ENCODE peak calls at places on chromosomes 7 and 10, in five cellular contexts. L, Q, D, J and U are unnamed samples.
A peak's percentile ranks its signal among the peaks of the same experiment; 100 is the strongest.

GRCh38 chr7:157718303-157719007 is 381.7 kb downstream of the DNAJB6 start:
- DNase-seq in Q (no peak), J (peak; percentile 26), D (no peak), L (no peak), U (no peak)

GRCh38 chr10:46530249-46531186 is 25.9 kb downstream of the GPRIN2 start:
- DNase-seq in Q (no peak), J (peak; percentile 42), L (peak; percentile 10), D (peak; percentile 100), U (peak; percentile 97)

GRCh38 chr10:66941491-66941890 is 15.7 kb downstream of the LRRTM3 start:
- DNase-seq in D (no peak), Q (no peak), J (no peak), L (no peak), U (no peak)

GRCh38 chr7:71444130-71444529 is 312.2 kb downstream of the GALNT17 start:
- DNase-seq in Q (no peak), L (no peak), J (no peak), D (no peak), U (no peak)

GRCh38 chr10:34075269-34075926 is 739.7 kb downstream of the PARD3 start:
- DNase-seq in L (peak; percentile 34), D (no peak), Q (peak; percentile 15), J (no peak), U (peak; percentile 6)

GRCh38 chr10:132393695-132394181 is 3.3 kb upstream of the PWWP2B start:
- DNase-seq in L (peak; percentile 14), J (no peak), D (no peak), Q (peak; percentile 27), U (no peak)

GRCh38 chr7:156356551-156356950 is 284.0 kb upstream of the RNF32 start:
- DNase-seq in L (no peak), J (no peak), Q (no peak), D (no peak), U (no peak)

GRCh38 chr10:1552415-1552814 is 184.9 kb downstream of the ADARB2 start:
- DNase-seq in D (no peak), Q (no peak), L (no peak), J (no peak), U (no peak)

GRCh38 chr10:46075869-46076268 is 29.8 kb upstream of the MSMB start:
- DNase-seq in Q (no peak), J (no peak), L (no peak), D (no peak), U (no peak)

GRCh38 chr7:40382145-40382544 is 247.3 kb downstream of the SUGCT start:
- DNase-seq in D (no peak), J (no peak), Q (no peak), L (no peak), U (no peak)

GRCh38 chr10:106027240-106027639 is 1137.3 kb downstream of the SORCS1 start:
- DNase-seq in D (no peak), Q (no peak), L (no peak), J (no peak), U (no peak)
- H3K4me3 ChIP-seq in D (no peak overlapping the region), Q (no peak overlapping the region), L (no peak overlapping the region), J (no peak overlapping the region), U (no peak overlapping the region)

DNA sequence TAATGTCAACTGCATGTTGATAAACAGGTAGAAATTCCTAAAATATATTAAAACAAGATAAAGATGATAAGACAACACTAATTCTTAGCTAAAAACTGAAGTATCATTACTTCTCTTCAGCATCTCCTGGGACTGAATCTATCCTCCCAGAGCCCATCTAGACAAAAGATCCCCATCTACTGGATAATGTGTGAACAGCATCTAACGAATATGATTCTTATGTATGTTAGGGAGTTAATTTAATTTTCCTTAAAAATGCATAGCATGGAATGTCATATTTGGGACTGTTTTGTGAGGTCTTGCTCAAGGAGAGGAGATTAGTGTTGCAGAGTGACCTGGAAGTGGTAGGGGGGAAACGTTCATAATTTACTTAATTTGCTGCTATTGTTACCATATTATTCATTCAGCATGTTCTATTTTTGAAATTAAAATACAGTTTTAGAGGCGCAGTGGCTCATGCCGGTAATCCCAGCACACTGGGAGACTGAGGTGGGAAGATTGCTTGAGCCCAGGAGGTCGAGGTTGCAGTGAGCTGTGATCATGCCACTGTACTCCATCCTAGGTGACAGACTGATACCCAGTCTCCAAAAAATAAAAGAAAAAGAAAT is 305.1 kb upstream of the CSTF2T start:
- DNase-seq in L (no peak), J (no peak), D (peak; percentile 11), Q (no peak), U (peak; percentile 32)
- TF ChIP-seq CTCF in L (peak; percentile 68), J (no peak), D (peak; percentile 69), Q (peak; percentile 33), U (peak; percentile 69)

DNA sequence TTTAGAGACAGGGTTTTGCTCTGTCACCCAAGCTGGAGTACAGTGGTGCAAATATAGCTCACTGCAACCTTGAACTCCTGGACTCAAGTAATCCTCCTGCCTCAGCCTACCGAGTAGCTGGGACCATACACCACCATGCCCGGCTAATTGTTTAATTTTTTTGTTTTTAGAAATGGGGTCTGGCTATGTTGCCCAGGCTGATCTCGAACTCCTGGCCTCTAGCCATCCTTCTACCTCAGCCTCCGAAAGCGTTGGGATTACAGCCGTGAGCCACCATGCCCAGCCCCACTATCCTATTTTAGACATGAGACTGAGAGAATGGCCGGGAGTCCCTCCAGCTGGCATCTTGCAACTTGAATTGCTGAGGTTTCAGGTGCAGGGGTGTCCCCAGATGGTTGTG is 39.4 kb downstream of the KCTD7 start:
- DNase-seq in D (no peak), J (peak; percentile 33), Q (no peak), L (no peak), U (no peak)
- H3K4me3 ChIP-seq in D (no peak overlapping the region), J (no peak overlapping the region), Q (no peak overlapping the region), L (no peak overlapping the region), U (no peak overlapping the region)

GRCh38 chr7:79504607-79505389 is 51.3 kb upstream of the MAGI2 start:
- DNase-seq in Q (no peak), D (no peak), J (no peak), L (no peak), U (no peak)
- TF ChIP-seq CTCF in Q (no peak), D (no peak), J (no peak), L (no peak), U (no peak)

GRCh38 chr10:91885362-91886079 is 23.8 kb downstream of the FGFBP3 start:
- DNase-seq in L (no peak), D (no peak), J (no peak), Q (no peak), U (no peak)

GRCh38 chr10:91887075-91887899 is 22.0 kb downstream of the FGFBP3 start:
- DNase-seq in D (no peak), L (no peak), Q (no peak), J (peak; percentile 54), U (peak; percentile 65)

GRCh38 chr10:91883549-91884542 is 25.4 kb downstream of the FGFBP3 start:
- DNase-seq in J (peak; percentile 48), D (no peak), L (peak; percentile 27), Q (peak; percentile 33), U (peak; percentile 50)

GRCh38 chr10:91891285-91892001 is 17.8 kb downstream of the FGFBP3 start:
- DNase-seq in Q (no peak), J (no peak), L (no peak), D (no peak), U (peak; percentile 96)

GRCh38 chr10:91887900-91888225 is 21.4 kb downstream of the FGFBP3 start:
- DNase-seq in Q (no peak), D (no peak), J (no peak), L (no peak), U (no peak)
- H3K4me3 ChIP-seq in Q (peak overlapping the region; percentile 16), D (peak overlapping the region; percentile 51), J (peak overlapping the region; percentile 31), L (peak overlapping the region; percentile 70), U (peak overlapping the region; percentile 60)

DNA sequence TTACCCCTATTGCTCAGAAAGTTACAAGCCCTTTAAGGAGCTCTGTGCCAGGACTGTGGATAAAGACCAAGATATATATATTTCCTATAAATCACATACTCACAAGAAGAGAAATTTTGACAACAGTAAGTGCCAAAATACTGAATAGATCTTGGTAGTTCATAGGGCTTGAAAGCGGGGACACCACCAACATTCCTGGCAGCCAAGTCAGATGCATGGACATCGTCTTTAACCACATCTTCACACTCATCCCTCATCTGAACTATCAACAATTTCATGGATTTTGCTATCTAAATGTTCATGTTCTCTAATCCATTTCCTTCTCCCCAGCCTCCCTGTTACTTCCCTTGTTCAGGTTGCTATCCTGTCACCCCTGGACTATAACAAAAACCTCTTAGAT is 67.4 kb upstream of the LRRC17 start:
- DNase-seq in L (no peak), Q (no peak), J (no peak), D (no peak), U (no peak)
- TF ChIP-seq CTCF in L (no peak), Q (no peak), J (no peak), D (no peak), U (no peak)

DNA sequence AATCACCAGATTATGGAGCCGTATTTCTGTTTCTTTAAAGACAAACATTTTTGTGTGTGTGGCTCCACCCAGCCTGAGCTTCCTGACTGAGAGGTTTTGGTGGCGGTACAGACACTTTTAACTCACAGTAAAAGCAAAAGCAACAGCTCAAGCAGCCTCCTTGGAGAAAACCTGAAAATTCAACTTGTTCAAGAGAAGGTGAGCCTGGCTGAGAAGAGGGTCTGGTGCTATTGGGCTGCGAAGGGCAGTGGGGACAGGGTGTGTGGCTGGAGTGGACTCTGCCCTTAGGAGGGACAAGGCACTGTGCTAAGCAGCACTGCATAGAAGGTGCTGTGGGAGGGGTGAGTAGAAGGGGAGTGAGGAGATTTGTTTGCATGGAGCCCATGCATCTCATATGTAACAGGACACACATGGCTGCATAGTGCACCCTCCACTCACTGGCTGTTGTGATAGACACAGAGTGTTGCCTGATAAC is at the start of gene GIMAP7:
- DNase-seq in L (no peak), Q (no peak), J (peak; percentile 73), D (no peak), U (no peak)
- H3K4me3 ChIP-seq in L (peak within 1 kb of the TSS; percentile 68), Q (peak within 1 kb of the TSS; percentile 1), J (peak within 1 kb of the TSS; percentile 32), D (no peak within 1 kb of the TSS), U (no peak within 1 kb of the TSS)

GRCh38 chr7:23100697-23101096 is 4.9 kb upstream of the KLHL7 start:
- DNase-seq in L (no peak), J (no peak), Q (no peak), D (no peak), U (no peak)
- TF ChIP-seq CTCF in L (peak; percentile 54), J (no peak), Q (no peak), D (no peak), U (no peak)